ENCODE peak calls at places on chromosomes 5 and 9, in four cellular contexts. One of them, this sample, is unnamed.

GRCh38 chr9:114001794-114002261 is 76.3 kb downstream of the AMBP start:
- DNase-seq in CD4-positive, alpha-beta memory T cell: no peak
- DNase-seq in T-helper 2 cell: no peak
- DNase-seq in cardiac fibroblast: no peak
- DNase-seq in this sample: no peak

GRCh38 chr5:54021413-54022155 is 288.8 kb downstream of the ARL15 start:
- DNase-seq in cardiac fibroblast: peak
- DNase-seq in T-helper 2 cell: no peak
- DNase-seq in CD4-positive, alpha-beta memory T cell: no peak
- DNase-seq in this sample: no peak

GRCh38 chr5:124701873-124702272 is 44.6 kb downstream of the ZNF608 start:
- DNase-seq in CD4-positive, alpha-beta memory T cell: no peak
- DNase-seq in T-helper 2 cell: no peak
- DNase-seq in cardiac fibroblast: no peak
- DNase-seq in this sample: no peak

GRCh38 chr9:28921857-28922500 is 1348.7 kb upstream of the C9orf72 start:
- DNase-seq in CD4-positive, alpha-beta memory T cell: no peak
- DNase-seq in cardiac fibroblast: no peak
- DNase-seq in T-helper 2 cell: no peak
- DNase-seq in this sample: no peak

GRCh38 chr9:68999393-69000105 is 14.4 kb downstream of the PRKACG start:
- DNase-seq in cardiac fibroblast: peak
- DNase-seq in T-helper 2 cell: peak
- DNase-seq in CD4-positive, alpha-beta memory T cell: peak
- DNase-seq in this sample: no peak

GRCh38 chr9:20552874-20553624 is 69.2 kb downstream of the MLLT3 start:
- DNase-seq in T-helper 2 cell: no peak
- DNase-seq in cardiac fibroblast: peak
- DNase-seq in CD4-positive, alpha-beta memory T cell: peak
- DNase-seq in this sample: no peak

GRCh38 chr5:112979723-112980122 is 3.1 kb downstream of the DCP2 start:
- DNase-seq in T-helper 2 cell: no peak
- DNase-seq in CD4-positive, alpha-beta memory T cell: no peak
- DNase-seq in cardiac fibroblast: no peak
- DNase-seq in this sample: no peak

GRCh38 chr5:114362197-114362976 is 517 bp downstream of the KCNN2 start:
- DNase-seq in cardiac fibroblast: peak
- DNase-seq in T-helper 2 cell: no peak
- DNase-seq in CD4-positive, alpha-beta memory T cell: no peak
- DNase-seq in this sample: no peak

GRCh38 chr9:123586140-123586735 is 230.2 kb downstream of the CRB2 start:
- DNase-seq in CD4-positive, alpha-beta memory T cell: no peak
- DNase-seq in T-helper 2 cell: no peak
- DNase-seq in cardiac fibroblast: no peak
- DNase-seq in this sample: no peak

GRCh38 chr9:88221110-88221509 is 82.8 kb upstream of the SPATA31C2 start:
- DNase-seq in CD4-positive, alpha-beta memory T cell: no peak
- DNase-seq in T-helper 2 cell: no peak
- DNase-seq in cardiac fibroblast: no peak
- DNase-seq in this sample: no peak

GRCh38 chr5:68383888-68384310 is 168.3 kb downstream of the PIK3R1 start:
- DNase-seq in cardiac fibroblast: no peak
- DNase-seq in T-helper 2 cell: no peak
- DNase-seq in CD4-positive, alpha-beta memory T cell: no peak
- DNase-seq in this sample: no peak

GRCh38 chr5:95800553-95800952 is 22.0 kb downstream of the GLRX start:
- DNase-seq in CD4-positive, alpha-beta memory T cell: no peak
- DNase-seq in T-helper 2 cell: no peak
- DNase-seq in cardiac fibroblast: no peak
- DNase-seq in this sample: no peak

GRCh38 chr5:133421394-133421793 is 190.9 kb downstream of the FSTL4 start:
- DNase-seq in T-helper 2 cell: no peak
- DNase-seq in cardiac fibroblast: peak
- DNase-seq in CD4-positive, alpha-beta memory T cell: no peak
- DNase-seq in this sample: no peak

GRCh38 chr9:128771094-128771721 is 519 bp downstream of the ZER1 start:
- DNase-seq in CD4-positive, alpha-beta memory T cell: peak
- DNase-seq in cardiac fibroblast: no peak
- DNase-seq in T-helper 2 cell: no peak
- DNase-seq in this sample: peak

GRCh38 chr5:58481066-58481676 is 10.1 kb upstream of the GAPT start:
- DNase-seq in T-helper 2 cell: no peak
- DNase-seq in CD4-positive, alpha-beta memory T cell: no peak
- DNase-seq in cardiac fibroblast: no peak
- DNase-seq in this sample: no peak

GRCh38 chr5:13771011-13771571 is 173.4 kb downstream of the DNAH5 start:
- DNase-seq in cardiac fibroblast: peak
- DNase-seq in T-helper 2 cell: no peak
- DNase-seq in CD4-positive, alpha-beta memory T cell: no peak
- DNase-seq in this sample: no peak

GRCh38 chr5:117486879-117487391 is 912.3 kb upstream of the SEMA6A start:
- DNase-seq in cardiac fibroblast: no peak
- DNase-seq in T-helper 2 cell: no peak
- DNase-seq in CD4-positive, alpha-beta memory T cell: no peak
- DNase-seq in this sample: no peak

GRCh38 chr9:112546149-112547012 is 59.8 kb downstream of the KIAA1958 start:
- DNase-seq in CD4-positive, alpha-beta memory T cell: no peak
- DNase-seq in T-helper 2 cell: no peak
- DNase-seq in cardiac fibroblast: peak
- DNase-seq in this sample: no peak

GRCh38 chr5:107533946-107534876 is 136.5 kb downstream of the EFNA5 start:
- DNase-seq in cardiac fibroblast: no peak
- DNase-seq in T-helper 2 cell: no peak
- DNase-seq in CD4-positive, alpha-beta memory T cell: no peak
- DNase-seq in this sample: no peak

GRCh38 chr5:1103505-1104326 is 8.1 kb downstream of the SLC12A7 start:
- DNase-seq in T-helper 2 cell: no peak
- DNase-seq in CD4-positive, alpha-beta memory T cell: no peak
- DNase-seq in cardiac fibroblast: no peak
- DNase-seq in this sample: no peak

GRCh38 chr5:14672508-14673394 is 8.2 kb downstream of the OTULIN start:
- DNase-seq in cardiac fibroblast: no peak
- DNase-seq in CD4-positive, alpha-beta memory T cell: no peak
- DNase-seq in T-helper 2 cell: no peak
- DNase-seq in this sample: no peak

GRCh38 chr5:172420215-172420934 is 34.0 kb downstream of the SH3PXD2B start:
- DNase-seq in T-helper 2 cell: no peak
- DNase-seq in cardiac fibroblast: peak
- DNase-seq in CD4-positive, alpha-beta memory T cell: no peak
- DNase-seq in this sample: no peak

GRCh38 chr9:125932012-125932411 is 184.8 kb downstream of the PBX3 start:
- DNase-seq in cardiac fibroblast: peak
- DNase-seq in CD4-positive, alpha-beta memory T cell: no peak
- DNase-seq in T-helper 2 cell: no peak
- DNase-seq in this sample: no peak

GRCh38 chr9:80012557-80013330 is 441.0 kb downstream of the TLE4 start:
- DNase-seq in T-helper 2 cell: no peak
- DNase-seq in cardiac fibroblast: no peak
- DNase-seq in CD4-positive, alpha-beta memory T cell: no peak
- DNase-seq in this sample: no peak

GRCh38 chr9:20437466-20437865 is 184.8 kb downstream of the MLLT3 start:
- DNase-seq in cardiac fibroblast: peak
- DNase-seq in T-helper 2 cell: no peak
- DNase-seq in CD4-positive, alpha-beta memory T cell: no peak
- DNase-seq in this sample: no peak

GRCh38 chr9:137323531-137324331 is 21.7 kb upstream of the NRARP start:
- DNase-seq in CD4-positive, alpha-beta memory T cell: no peak
- DNase-seq in cardiac fibroblast: no peak
- DNase-seq in T-helper 2 cell: no peak
- DNase-seq in this sample: no peak

GRCh38 chr9:131178382-131178781 is 53.0 kb downstream of the NUP214 start:
- DNase-seq in T-helper 2 cell: peak
- DNase-seq in cardiac fibroblast: peak
- DNase-seq in CD4-positive, alpha-beta memory T cell: peak
- DNase-seq in this sample: peak

This sample was measured in naive thymus-derived CD8-positive, alpha-beta T cell.